ENCODE peak calls at places on chromosomes 1 and 21, in four cellular contexts. I is caudate nucleus, W is HFF-Myc, N is testis. V is an unnamed sample.

GRCh38 chr1:231564373-231564772 is 35.9 kb downstream of the TSNAX start:
- DNase-seq in I (no peak), N (no peak), W (no peak), V (no peak)

GRCh38 chr1:109274533-109275476 is 8.1 kb downstream of the PSRC1 start:
- DNase-seq in W (no peak), N (peak; percentile 92), I (no peak), V (no peak)

GRCh38 chr1:201610806-201611205 is 71.9 kb downstream of the NAV1 start:
- DNase-seq in W (no peak), I (no peak), N (no peak), V (no peak)

GRCh38 chr1:65310078-65310587 is 790 bp downstream of the DNAJC6 start:
- DNase-seq in N (no peak), I (peak; percentile 61), W (no peak), V (peak; percentile 84)

GRCh38 chr1:151991663-151992344 is 1.9 kb downstream of the S100A10 start:
- DNase-seq in W (no peak), N (no peak), I (no peak), V (no peak)

GRCh38 chr21:44082648-44083436 is 24.4 kb upstream of the PWP2 start:
- DNase-seq in N (no peak), I (no peak), W (no peak), V (no peak)

GRCh38 chr1:18907914-18908845 is 5.8 kb upstream of the ALDH4A1 start:
- DNase-seq in I (no peak), W (no peak), N (no peak), V (no peak)

GRCh38 chr21:39020751-39021474 is 162.3 kb downstream of the PSMG1 start:
- DNase-seq in N (peak; percentile 40), W (no peak), I (no peak), V (no peak)

GRCh38 chr1:97685355-97685754 is 235.5 kb downstream of the DPYD start:
- DNase-seq in I (no peak), W (no peak), N (no peak), V (no peak)

GRCh38 chr1:55546553-55546952 is 331.4 kb upstream of the USP24 start:
- DNase-seq in I (no peak), N (no peak), W (no peak), V (no peak)

GRCh38 chr1:244294825-244295224 is 156.9 kb downstream of the ADSS2 start:
- DNase-seq in I (no peak), N (no peak), W (no peak), V (no peak)

GRCh38 chr1:226682841-226683800 is 56.0 kb downstream of the ITPKB start:
- DNase-seq in N (no peak), W (no peak), I (no peak), V (no peak)

GRCh38 chr1:85581802-85582686 is 1.5 kb downstream of the CCN1 start:
- DNase-seq in I (no peak), N (no peak), W (no peak), V (no peak)

GRCh38 chr1:20634594-20635084 is 1.4 kb downstream of the PINK1 start:
- DNase-seq in I (no peak), W (no peak), N (peak; percentile 32), V (no peak)

GRCh38 chr1:191517826-191518225 is 640.4 kb upstream of the RGS18 start:
- DNase-seq in W (no peak), I (no peak), N (no peak), V (no peak)

GRCh38 chr1:205137901-205138300 is 16.1 kb upstream of the RBBP5 start:
- DNase-seq in I (no peak), W (no peak), N (no peak), V (no peak)

GRCh38 chr1:87642581-87643129 is 314.0 kb downstream of the LMO4 start:
- DNase-seq in W (no peak), I (no peak), N (no peak), V (no peak)

GRCh38 chr1:79849388-79849787 is 842.9 kb upstream of the ADGRL4 start:
- DNase-seq in I (no peak), N (no peak), W (no peak), V (no peak)

GRCh38 chr1:234588402-234588801 is 21.6 kb downstream of the IRF2BP2 start:
- DNase-seq in W (no peak), N (no peak), I (no peak), V (no peak)

GRCh38 chr1:109927908-109928307 is 17.3 kb downstream of the CSF1 start:
- DNase-seq in W (no peak), N (peak; percentile 88), I (no peak), V (peak; percentile 50)

GRCh38 chr1:25748531-25749205 is 51.3 kb upstream of the SELENON start:
- DNase-seq in N (no peak), I (no peak), W (no peak), V (no peak)

GRCh38 chr1:11692899-11693590 is 1.5 kb downstream of the DRAXIN start:
- DNase-seq in N (no peak), W (peak; percentile 52), I (no peak), V (no peak)

GRCh38 chr21:40245021-40245420 is 377.8 kb downstream of the PCP4 start:
- DNase-seq in N (no peak), I (no peak), W (no peak), V (no peak)

GRCh38 chr1:194151056-194151455 is 964.6 kb upstream of the B3GALT2 start:
- DNase-seq in N (no peak), W (no peak), I (no peak), V (no peak)

GRCh38 chr1:159560599-159560998 is 24.8 kb upstream of the OR10J5 start:
- DNase-seq in N (no peak), W (no peak), I (no peak), V (no peak)

GRCh38 chr1:21663951-21664805 is 5.0 kb downstream of the RAP1GAP start:
- DNase-seq in N (no peak), I (no peak), W (no peak), V (no peak)

GRCh38 chr1:162159515-162159914 is 90.0 kb downstream of the NOS1AP start:
- DNase-seq in N (no peak), I (no peak), W (no peak), V (no peak)